ENCODE peak calls at places on chromosomes 16 and 17, in six cellular contexts. O is GM12892, Z is sigmoid colon, C is spleen, F is GM12891, R is transverse colon. T is an unnamed sample.

GRCh38 chr17:42814633-42815399 is 9.3 kb downstream of the BECN1 start:
- DNase-seq in Z (no peak), C (no peak), F (no peak), R (no peak), O (no peak), T (peak)

GRCh38 chr17:38893612-38894011 is 23.8 kb downstream of the LASP1 start:
- DNase-seq in R (peak), C (peak), Z (no peak), O (no peak), F (no peak), T (no peak)

GRCh38 chr17:43327421-43327820 is 71.4 kb upstream of the ARL4D start:
- DNase-seq in R (no peak), C (no peak), F (no peak), O (no peak), Z (no peak), T (no peak)

GRCh38 chr16:4314532-4315184 is 1.2 kb upstream of the GLIS2 start:
- DNase-seq in O (no peak), Z (peak), F (no peak), C (no peak), R (no peak), T (no peak)

GRCh38 chr16:23160574-23160973 is 11.3 kb upstream of the USP31 start:
- DNase-seq in C (no peak), R (no peak), O (no peak), F (no peak), Z (no peak), T (no peak)

GRCh38 chr16:85431431-85432124 is 181.5 kb upstream of the GSE1 start:
- DNase-seq in O (no peak), F (no peak), R (peak), Z (peak), C (peak), T (peak)

GRCh38 chr17:68182940-68183551 is 64.8 kb upstream of the AMZ2 start:
- DNase-seq in C (peak), O (no peak), R (peak), F (peak), Z (no peak), T (no peak)

GRCh38 chr17:17877548-17878358 is 41.0 kb upstream of the SREBF1 start:
- DNase-seq in O (no peak), C (peak), F (no peak), R (peak), Z (peak), T (peak)

GRCh38 chr17:73534575-73534940 is 109.7 kb downstream of the SDK2 start:
- DNase-seq in F (no peak), O (no peak), R (no peak), C (no peak), Z (no peak), T (no peak)

GRCh38 chr16:5036228-5037156 is 2.8 kb upstream of the NAGPA start:
- DNase-seq in O (no peak), F (no peak), R (no peak), Z (no peak), C (peak), T (no peak)

GRCh38 chr17:18301081-18301480 is 13.7 kb downstream of the TOP3A start:
- DNase-seq in R (no peak), F (no peak), Z (no peak), C (peak), O (no peak), T (peak)

GRCh38 chr16:84617068-84617630 is 729 bp downstream of the COTL1 start:
- DNase-seq in R (peak), C (peak), O (peak), Z (peak), F (no peak), T (no peak)

GRCh38 chr16:84283314-84284167 is 11.1 kb upstream of the WFDC1 start:
- DNase-seq in C (no peak), O (no peak), Z (no peak), F (no peak), R (no peak), T (no peak)

GRCh38 chr17:40617678-40618240 is 29.9 kb downstream of the SMARCE1 start:
- DNase-seq in F (no peak), Z (no peak), O (no peak), R (no peak), C (no peak), T (no peak)

GRCh38 chr16:31568577-31569359 is 41.1 kb downstream of the AHSP start:
- DNase-seq in C (no peak), F (no peak), Z (no peak), O (no peak), R (peak), T (peak)

GRCh38 chr16:1696863-1697262 is 9.1 kb upstream of the MAPK8IP3 start:
- DNase-seq in O (no peak), Z (no peak), F (no peak), R (no peak), C (no peak), T (no peak)

GRCh38 chr16:14070877-14071575 is at the start of gene MRTFB:
- DNase-seq in F (peak), O (peak), C (peak), R (peak), Z (peak), T (peak)

GRCh38 chr16:7497667-7498066 is 165.0 kb downstream of the RBFOX1 start:
- DNase-seq in R (no peak), O (no peak), Z (no peak), F (no peak), C (no peak), T (no peak)

GRCh38 chr17:17740627-17741237 is 59.5 kb downstream of the RAI1 start:
- DNase-seq in F (no peak), R (no peak), O (no peak), Z (no peak), C (no peak), T (no peak)

GRCh38 chr17:44747566-44747965 is 11.2 kb upstream of the ADAM11 start:
- DNase-seq in F (no peak), R (no peak), C (no peak), Z (no peak), O (no peak), T (no peak)

GRCh38 chr16:88468289-88469129 is 15.4 kb downstream of the ZFPM1 start:
- DNase-seq in C (no peak), F (no peak), O (no peak), R (no peak), Z (no peak), T (no peak)

GRCh38 chr17:63399856-63400255 is 46.2 kb downstream of the CYB561 start:
- DNase-seq in O (no peak), Z (peak), F (no peak), C (no peak), R (peak), T (no peak)

GRCh38 chr17:34781071-34781470 is 180.2 kb downstream of the CCT6B start:
- DNase-seq in C (no peak), O (no peak), F (no peak), R (no peak), Z (no peak), T (no peak)

GRCh38 chr16:68994324-68994723 is 111.1 kb upstream of the HAS3 start:
- DNase-seq in R (no peak), C (no peak), O (no peak), F (no peak), Z (no peak), T (no peak)

GRCh38 chr17:27206447-27206846 is 87.5 kb upstream of the WSB1 start:
- DNase-seq in C (no peak), Z (no peak), R (peak), F (no peak), O (no peak), T (no peak)

GRCh38 chr17:63932008-63932561 is at the start of gene CD79B:
- DNase-seq in O (peak), F (peak), Z (no peak), R (peak), C (peak), T (no peak)

GRCh38 chr16:55668337-55669281 is 12.8 kb downstream of the SLC6A2 start:
- DNase-seq in O (no peak), Z (no peak), F (no peak), R (no peak), C (no peak), T (no peak)

GRCh38 chr17:63042443-63042842 is 76.4 kb downstream of the TANC2 start:
- DNase-seq in C (no peak), F (no peak), Z (no peak), R (no peak), O (no peak), T (no peak)

GRCh38 chr17:30302241-30302640 is 10.5 kb upstream of the BLMH start:
- DNase-seq in Z (no peak), F (no peak), R (no peak), O (no peak), C (no peak), T (no peak)

GRCh38 chr16:69187387-69187890 is 475 bp downstream of the SNTB2 start:
- DNase-seq in F (peak), R (peak), O (peak), Z (peak), C (peak), T (peak)

GRCh38 chr16:88714420-88715302 is 8.4 kb downstream of the CTU2 start:
- DNase-seq in C (no peak), F (no peak), Z (no peak), R (no peak), O (no peak), T (peak)

GRCh38 chr17:16916557-16916920 is 55.4 kb downstream of the TNFRSF13B start:
- DNase-seq in R (no peak), O (no peak), Z (no peak), C (peak), F (no peak), T (no peak)

DNA sequence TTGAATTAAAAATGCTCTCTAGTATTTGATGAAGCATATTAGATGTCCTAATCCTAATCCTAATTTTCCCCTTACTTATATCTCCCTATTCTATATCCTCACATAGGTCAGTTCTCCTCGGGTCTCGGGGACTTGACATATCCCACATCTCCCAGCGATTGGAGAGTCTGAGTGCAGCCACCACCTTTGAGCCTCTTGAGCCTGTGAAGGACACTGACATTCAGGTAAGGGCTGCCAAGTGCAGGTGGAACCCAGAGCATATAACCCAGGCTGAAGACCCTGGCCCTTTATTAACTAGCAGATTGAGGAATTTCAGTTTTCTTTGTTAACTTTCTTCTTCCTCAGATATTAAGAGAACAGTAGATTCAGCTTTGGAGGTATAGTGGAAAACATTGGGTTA is 28.5 kb downstream of the NUP93 start:
- DNase-seq in O (no peak), Z (no peak), C (no peak), R (no peak), F (no peak), T (peak)
- TF ChIP-seq POLR2AphosphoS5 in O (no peak), Z (no peak), C (no peak), R (no peak), F (no peak), T (no peak)

DNA sequence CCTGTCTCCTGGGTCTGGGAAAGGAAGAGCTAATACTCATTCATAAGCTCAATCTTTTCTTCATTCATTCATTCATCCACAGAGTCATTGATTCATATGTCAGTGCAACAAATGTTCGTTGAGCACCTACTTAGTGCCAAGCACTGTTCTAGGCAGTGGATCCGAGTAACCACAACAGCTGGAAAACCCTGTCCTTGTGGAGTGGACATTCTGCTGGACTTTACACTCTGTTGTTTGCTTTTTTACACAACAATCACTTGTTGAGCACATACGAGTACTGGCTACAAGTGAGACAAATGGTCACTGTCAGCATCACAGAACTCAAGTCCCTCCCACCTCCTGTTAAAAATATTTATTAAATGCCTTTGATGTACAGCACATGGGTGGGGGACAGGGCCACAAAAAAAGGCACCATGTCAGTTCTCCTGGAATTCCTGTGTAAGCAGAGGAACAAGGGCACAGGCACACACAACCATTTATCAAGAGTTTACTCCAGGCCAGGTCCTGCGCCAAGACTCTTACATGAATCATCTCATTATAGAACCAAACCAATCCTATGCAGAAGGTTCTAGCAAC is 46.9 kb downstream of the TEKT5 start:
- DNase-seq in F (no peak), C (no peak), O (no peak), R (no peak), Z (no peak), T (no peak)
- TF ChIP-seq POLR2AphosphoS5 in F (no peak), C (no peak), O (no peak), R (no peak), Z (no peak), T (no peak)

GRCh38 chr17:49223168-49223516 is 7.4 kb downstream of the PHOSPHO1 start:
- DNase-seq in R (no peak), C (no peak), Z (no peak), F (no peak), O (no peak), T (no peak)

GRCh38 chr17:49224997-49225337 is 5.6 kb downstream of the PHOSPHO1 start:
- DNase-seq in C (no peak), Z (no peak), F (no peak), R (no peak), O (no peak), T (no peak)

GRCh38 chr17:49225554-49226236 is 4.9 kb downstream of the PHOSPHO1 start:
- DNase-seq in O (no peak), Z (no peak), F (no peak), C (no peak), R (no peak), T (no peak)

GRCh38 chr17:49224198-49224996 is 6.2 kb downstream of the PHOSPHO1 start:
- DNase-seq in R (peak), C (peak), O (no peak), Z (no peak), F (no peak), T (peak)

GRCh38 chr17:49223517-49224197 is 6.9 kb downstream of the PHOSPHO1 start:
- DNase-seq in C (peak), Z (no peak), F (peak), R (peak), O (peak), T (peak)
- TF ChIP-seq POLR2AphosphoS5 in C (peak), Z (no peak), F (no peak), R (no peak), O (peak), T (no peak)

GRCh38 chr17:76262732-76263344 is 2.3 kb upstream of the UBALD2 start:
- DNase-seq in F (no peak), Z (no peak), R (peak), C (no peak), O (no peak), T (peak)
- TF ChIP-seq POLR2AphosphoS5 in F (no peak), Z (no peak), R (peak), C (peak), O (peak), T (peak)

GRCh38 chr17:72321886-72322285 is 201.1 kb downstream of the SOX9 start:
- DNase-seq in R (no peak), Z (no peak), O (no peak), C (no peak), F (no peak), T (no peak)
- TF ChIP-seq POLR2AphosphoS5 in R (no peak), Z (no peak), O (no peak), C (no peak), F (no peak), T (no peak)

GRCh38 chr17:75147878-75148546 is 6.3 kb downstream of the JPT1 start:
- DNase-seq in O (no peak), R (peak), C (peak), F (no peak), Z (no peak), T (no peak)

GRCh38 chr17:75142236-75142971 is 10.9 kb upstream of the NT5C start:
- DNase-seq in F (no peak), R (no peak), O (no peak), Z (no peak), C (peak), T (no peak)

GRCh38 chr17:75146597-75146996 is 7.7 kb downstream of the JPT1 start:
- DNase-seq in R (no peak), O (no peak), F (no peak), Z (no peak), C (no peak), T (no peak)

DNA sequence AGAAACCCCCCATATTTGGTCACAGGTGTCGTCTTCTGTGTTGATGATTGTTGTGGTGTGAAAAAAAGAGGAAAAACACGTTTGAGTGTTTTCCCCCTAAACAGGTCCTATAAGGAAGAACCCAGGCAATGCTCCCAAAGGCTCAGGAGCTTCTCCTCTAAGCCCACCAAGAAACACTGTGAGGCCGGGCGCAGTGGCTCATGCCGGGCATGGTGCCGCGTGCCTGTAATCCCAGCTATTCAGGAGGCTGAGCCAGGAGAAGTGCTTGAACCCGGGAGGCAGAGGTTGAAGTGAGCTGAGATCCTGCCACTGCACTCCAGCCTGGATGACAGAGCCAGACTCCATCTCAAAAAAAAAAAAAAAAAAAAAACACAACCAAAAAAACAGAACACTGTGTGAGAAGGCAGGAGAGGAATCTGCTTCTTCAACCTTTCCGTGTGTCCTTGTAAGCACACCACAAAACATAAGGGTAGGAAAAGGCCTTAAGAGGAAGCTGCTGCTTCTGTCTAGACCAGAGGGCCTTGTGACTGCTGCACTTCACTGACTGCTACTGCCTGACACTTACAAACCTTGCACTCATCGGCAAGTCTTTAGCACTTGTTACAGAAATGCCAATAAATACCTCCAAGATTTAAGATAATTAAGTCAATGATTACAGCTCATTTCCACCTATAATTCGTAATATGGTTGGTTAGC is 9.3 kb downstream of the JPT1 start:
- DNase-seq in Z (no peak), O (no peak), F (no peak), C (peak), R (peak), T (no peak)
- TF ChIP-seq POLR2AphosphoS5 in Z (no peak), O (peak), F (no peak), C (no peak), R (no peak), T (no peak)